ENCODE peak calls at places on chromosomes 2 and 18, in six cellular contexts. One of them, this sample, is unnamed.

GRCh38 chr18:58097127-58097906 is 53.3 kb downstream of the NEDD4L start:
- DNase-seq in cardiac muscle cell: no peak
- DNase-seq in AG04450: no peak
- DNase-seq in cardiac fibroblast: no peak
- DNase-seq in heart left ventricle: no peak
- DNase-seq in astrocyte of the spinal cord: peak
- DNase-seq in this sample: no peak

GRCh38 chr18:77108001-77108692 is 24.4 kb downstream of the MBP start:
- DNase-seq in cardiac fibroblast: peak
- DNase-seq in AG04450: peak
- DNase-seq in heart left ventricle: peak
- DNase-seq in cardiac muscle cell: no peak
- DNase-seq in astrocyte of the spinal cord: peak
- DNase-seq in this sample: no peak

GRCh38 chr2:130829020-130829419 is 7.7 kb upstream of the ARHGEF4 start:
- DNase-seq in AG04450: no peak
- DNase-seq in cardiac fibroblast: peak
- DNase-seq in astrocyte of the spinal cord: peak
- DNase-seq in cardiac muscle cell: no peak
- DNase-seq in heart left ventricle: no peak
- DNase-seq in this sample: no peak

GRCh38 chr2:240670950-240671349 is 11.7 kb downstream of the AQP12B start:
- DNase-seq in cardiac muscle cell: no peak
- DNase-seq in cardiac fibroblast: no peak
- DNase-seq in heart left ventricle: no peak
- DNase-seq in AG04450: no peak
- DNase-seq in astrocyte of the spinal cord: no peak
- DNase-seq in this sample: no peak

GRCh38 chr2:199850718-199851498 is at the start of gene FTCDNL1:
- DNase-seq in astrocyte of the spinal cord: peak
- DNase-seq in AG04450: no peak
- DNase-seq in cardiac fibroblast: peak
- DNase-seq in cardiac muscle cell: peak
- DNase-seq in heart left ventricle: peak
- DNase-seq in this sample: peak

GRCh38 chr2:219495531-219496122 is 3.1 kb upstream of the GMPPA start:
- DNase-seq in astrocyte of the spinal cord: peak
- DNase-seq in cardiac fibroblast: peak
- DNase-seq in cardiac muscle cell: peak
- DNase-seq in AG04450: peak
- DNase-seq in heart left ventricle: peak
- DNase-seq in this sample: peak

GRCh38 chr2:162056796-162057399 is 17.1 kb downstream of the DPP4 start:
- DNase-seq in astrocyte of the spinal cord: no peak
- DNase-seq in AG04450: no peak
- DNase-seq in cardiac fibroblast: peak
- DNase-seq in cardiac muscle cell: no peak
- DNase-seq in heart left ventricle: no peak
- DNase-seq in this sample: no peak

GRCh38 chr18:32893915-32894314 is 121.1 kb upstream of the KLHL14 start:
- DNase-seq in cardiac muscle cell: no peak
- DNase-seq in AG04450: no peak
- DNase-seq in astrocyte of the spinal cord: no peak
- DNase-seq in heart left ventricle: no peak
- DNase-seq in cardiac fibroblast: peak
- DNase-seq in this sample: no peak

GRCh38 chr2:33022989-33023731 is 76.4 kb downstream of the LTBP1 start:
- DNase-seq in AG04450: peak
- DNase-seq in cardiac muscle cell: no peak
- DNase-seq in astrocyte of the spinal cord: peak
- DNase-seq in cardiac fibroblast: peak
- DNase-seq in heart left ventricle: no peak
- DNase-seq in this sample: no peak

GRCh38 chr2:60839126-60839813 is 42.1 kb upstream of the REL start:
- DNase-seq in heart left ventricle: no peak
- DNase-seq in cardiac fibroblast: no peak
- DNase-seq in astrocyte of the spinal cord: no peak
- DNase-seq in cardiac muscle cell: no peak
- DNase-seq in AG04450: no peak
- DNase-seq in this sample: peak

GRCh38 chr2:107545066-107545465 is 281.6 kb upstream of the RGPD4 start:
- DNase-seq in cardiac muscle cell: no peak
- DNase-seq in heart left ventricle: no peak
- DNase-seq in AG04450: no peak
- DNase-seq in astrocyte of the spinal cord: no peak
- DNase-seq in cardiac fibroblast: no peak
- DNase-seq in this sample: no peak

GRCh38 chr2:229376866-229377265 is 105.8 kb upstream of the PID1 start:
- DNase-seq in cardiac muscle cell: no peak
- DNase-seq in heart left ventricle: no peak
- DNase-seq in AG04450: no peak
- DNase-seq in astrocyte of the spinal cord: peak
- DNase-seq in cardiac fibroblast: peak
- DNase-seq in this sample: no peak

GRCh38 chr2:212811036-212811805 is 272.6 kb upstream of the ERBB4 start:
- DNase-seq in cardiac muscle cell: no peak
- DNase-seq in cardiac fibroblast: no peak
- DNase-seq in AG04450: no peak
- DNase-seq in astrocyte of the spinal cord: no peak
- DNase-seq in heart left ventricle: no peak
- DNase-seq in this sample: no peak

GRCh38 chr2:191178806-191179514 is 28.2 kb upstream of the STAT4 start:
- DNase-seq in AG04450: no peak
- DNase-seq in cardiac muscle cell: no peak
- DNase-seq in heart left ventricle: peak
- DNase-seq in astrocyte of the spinal cord: no peak
- DNase-seq in cardiac fibroblast: peak
- DNase-seq in this sample: no peak

GRCh38 chr2:30605184-30605583 is 158.1 kb downstream of the LCLAT1 start:
- DNase-seq in cardiac muscle cell: no peak
- DNase-seq in cardiac fibroblast: no peak
- DNase-seq in AG04450: no peak
- DNase-seq in astrocyte of the spinal cord: no peak
- DNase-seq in heart left ventricle: no peak
- DNase-seq in this sample: no peak

GRCh38 chr2:108268001-108268400 is 20.7 kb upstream of the SULT1C2 start:
- DNase-seq in astrocyte of the spinal cord: peak
- DNase-seq in cardiac muscle cell: no peak
- DNase-seq in heart left ventricle: no peak
- DNase-seq in cardiac fibroblast: peak
- DNase-seq in AG04450: peak
- DNase-seq in this sample: no peak

DNA sequence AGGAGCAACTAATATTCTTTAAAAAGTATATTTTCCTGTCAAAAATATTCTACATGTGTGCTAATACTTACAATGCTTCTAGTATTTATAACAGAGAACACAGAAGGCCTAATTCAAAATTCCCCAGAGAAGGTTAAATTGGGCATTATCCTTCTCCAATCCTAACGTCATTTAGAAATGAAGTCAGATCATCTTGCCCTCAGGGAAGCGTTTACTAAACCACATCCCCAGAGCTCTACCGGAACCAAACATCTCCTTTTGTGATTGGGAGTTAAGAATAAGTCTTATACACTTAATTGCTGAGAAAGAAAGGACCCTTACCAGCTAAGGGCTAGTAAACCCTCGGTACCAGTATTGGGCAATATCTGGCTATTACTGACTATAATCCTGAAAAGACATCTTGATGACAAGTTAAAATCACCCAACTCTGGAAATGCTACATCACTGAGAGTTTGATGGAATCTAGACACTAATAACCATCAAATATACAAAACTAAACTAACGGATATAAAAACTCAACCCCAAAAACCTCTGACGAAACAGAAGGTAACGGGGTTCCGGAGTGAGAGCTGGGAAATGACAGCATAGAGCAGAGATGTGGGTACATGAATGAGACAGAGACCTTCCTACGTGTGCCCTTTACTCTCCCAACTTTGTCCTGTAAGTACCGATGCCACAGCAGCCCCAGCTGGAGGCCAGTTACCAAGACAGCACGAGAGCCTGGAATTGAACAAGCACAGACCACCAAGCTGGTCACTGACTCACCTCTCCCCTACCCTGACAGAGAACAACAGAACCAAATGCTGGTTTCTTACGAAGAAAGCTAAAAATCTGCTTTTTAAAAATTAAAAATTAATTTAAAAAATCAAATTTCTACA is 35.0 kb downstream of the WDSUB1 start:
- DNase-seq in heart left ventricle: no peak
- DNase-seq in astrocyte of the spinal cord: no peak
- DNase-seq in cardiac muscle cell: no peak
- DNase-seq in AG04450: no peak
- DNase-seq in cardiac fibroblast: no peak
- DNase-seq in this sample: no peak
- TF ChIP-seq CTCF in heart left ventricle: no peak
- TF ChIP-seq CTCF in astrocyte of the spinal cord: no peak
- TF ChIP-seq CTCF in cardiac muscle cell: no peak
- TF ChIP-seq CTCF in AG04450: no peak
- TF ChIP-seq CTCF in cardiac fibroblast: no peak
- TF ChIP-seq CTCF in this sample: no peak

GRCh38 chr2:12658287-12658945 is 58.3 kb upstream of the TRIB2 start:
- DNase-seq in astrocyte of the spinal cord: no peak
- DNase-seq in AG04450: no peak
- DNase-seq in cardiac fibroblast: no peak
- DNase-seq in heart left ventricle: no peak
- DNase-seq in cardiac muscle cell: no peak
- DNase-seq in this sample: no peak

GRCh38 chr2:12652723-12653122 is 64.0 kb upstream of the TRIB2 start:
- DNase-seq in astrocyte of the spinal cord: no peak
- DNase-seq in cardiac muscle cell: no peak
- DNase-seq in cardiac fibroblast: no peak
- DNase-seq in heart left ventricle: peak
- DNase-seq in AG04450: no peak
- DNase-seq in this sample: no peak

GRCh38 chr2:12661472-12661871 is 55.3 kb upstream of the TRIB2 start:
- DNase-seq in heart left ventricle: no peak
- DNase-seq in cardiac muscle cell: no peak
- DNase-seq in cardiac fibroblast: no peak
- DNase-seq in AG04450: no peak
- DNase-seq in astrocyte of the spinal cord: no peak
- DNase-seq in this sample: no peak

GRCh38 chr2:12651661-12652060 is 65.1 kb upstream of the TRIB2 start:
- DNase-seq in cardiac fibroblast: no peak
- DNase-seq in AG04450: no peak
- DNase-seq in heart left ventricle: peak
- DNase-seq in astrocyte of the spinal cord: no peak
- DNase-seq in cardiac muscle cell: no peak
- DNase-seq in this sample: no peak

DNA sequence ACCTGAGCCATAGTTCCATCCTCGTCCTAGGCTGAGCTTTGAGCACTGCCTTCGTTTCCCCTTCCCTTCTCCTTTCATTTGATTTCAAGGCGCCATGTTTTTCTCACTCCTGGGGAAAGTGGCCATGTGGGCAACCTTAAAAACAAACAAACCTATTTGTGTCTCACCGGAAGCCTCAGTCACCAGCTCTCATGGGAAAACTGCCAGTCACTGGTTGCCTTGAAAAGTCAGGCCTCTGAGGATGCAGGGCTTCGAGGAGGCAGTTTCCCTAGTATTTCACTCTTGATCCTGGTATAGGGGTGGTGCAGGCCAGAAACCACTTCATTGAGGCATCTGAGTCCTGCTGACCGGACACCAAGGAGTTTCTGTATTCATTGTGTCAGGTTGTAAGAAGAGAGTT is 59.2 kb upstream of the TRIB2 start:
- DNase-seq in AG04450: no peak
- DNase-seq in cardiac fibroblast: no peak
- DNase-seq in heart left ventricle: no peak
- DNase-seq in astrocyte of the spinal cord: no peak
- DNase-seq in cardiac muscle cell: no peak
- DNase-seq in this sample: no peak
- TF ChIP-seq CTCF in AG04450: no peak
- TF ChIP-seq CTCF in cardiac fibroblast: no peak
- TF ChIP-seq CTCF in heart left ventricle: no peak
- TF ChIP-seq CTCF in astrocyte of the spinal cord: no peak
- TF ChIP-seq CTCF in cardiac muscle cell: no peak
- TF ChIP-seq CTCF in this sample: no peak

GRCh38 chr2:187442778-187443177 is 5.3 kb downstream of the CALCRL start:
- DNase-seq in cardiac fibroblast: no peak
- DNase-seq in cardiac muscle cell: no peak
- DNase-seq in heart left ventricle: no peak
- DNase-seq in astrocyte of the spinal cord: no peak
- DNase-seq in AG04450: no peak
- DNase-seq in this sample: no peak

GRCh38 chr2:187440101-187440500 is 8.0 kb downstream of the CALCRL start:
- DNase-seq in astrocyte of the spinal cord: no peak
- DNase-seq in cardiac muscle cell: no peak
- DNase-seq in AG04450: no peak
- DNase-seq in cardiac fibroblast: no peak
- DNase-seq in heart left ventricle: no peak
- DNase-seq in this sample: no peak

GRCh38 chr2:187438459-187438858 is 9.6 kb downstream of the CALCRL start:
- DNase-seq in cardiac fibroblast: no peak
- DNase-seq in heart left ventricle: no peak
- DNase-seq in astrocyte of the spinal cord: no peak
- DNase-seq in cardiac muscle cell: no peak
- DNase-seq in AG04450: no peak
- DNase-seq in this sample: no peak

GRCh38 chr2:187442378-187442777 is 5.7 kb downstream of the CALCRL start:
- DNase-seq in cardiac muscle cell: no peak
- DNase-seq in AG04450: no peak
- DNase-seq in cardiac fibroblast: no peak
- DNase-seq in heart left ventricle: no peak
- DNase-seq in astrocyte of the spinal cord: no peak
- DNase-seq in this sample: no peak
- TF ChIP-seq CTCF in cardiac muscle cell: no peak
- TF ChIP-seq CTCF in AG04450: peak
- TF ChIP-seq CTCF in cardiac fibroblast: peak
- TF ChIP-seq CTCF in heart left ventricle: no peak
- TF ChIP-seq CTCF in astrocyte of the spinal cord: peak
- TF ChIP-seq CTCF in this sample: no peak

GRCh38 chr2:119723121-119723635 is 36.5 kb upstream of the PTPN4 start:
- DNase-seq in astrocyte of the spinal cord: no peak
- DNase-seq in AG04450: no peak
- DNase-seq in cardiac fibroblast: no peak
- DNase-seq in cardiac muscle cell: no peak
- DNase-seq in heart left ventricle: no peak
- DNase-seq in this sample: no peak

GRCh38 chr2:119719261-119719627 is 40.2 kb downstream of the TMEM177 start:
- DNase-seq in astrocyte of the spinal cord: no peak
- DNase-seq in cardiac fibroblast: no peak
- DNase-seq in AG04450: no peak
- DNase-seq in heart left ventricle: no peak
- DNase-seq in cardiac muscle cell: no peak
- DNase-seq in this sample: no peak

GRCh38 chr2:119721904-119722303 is 37.8 kb upstream of the PTPN4 start:
- DNase-seq in heart left ventricle: no peak
- DNase-seq in AG04450: no peak
- DNase-seq in astrocyte of the spinal cord: no peak
- DNase-seq in cardiac fibroblast: no peak
- DNase-seq in cardiac muscle cell: no peak
- DNase-seq in this sample: no peak

GRCh38 chr2:119721043-119721442 is 38.7 kb upstream of the PTPN4 start:
- DNase-seq in cardiac muscle cell: no peak
- DNase-seq in heart left ventricle: no peak
- DNase-seq in AG04450: no peak
- DNase-seq in astrocyte of the spinal cord: no peak
- DNase-seq in cardiac fibroblast: no peak
- DNase-seq in this sample: no peak

GRCh38 chr2:119721462-119721861 is 38.3 kb upstream of the PTPN4 start:
- DNase-seq in cardiac fibroblast: no peak
- DNase-seq in AG04450: no peak
- DNase-seq in cardiac muscle cell: no peak
- DNase-seq in heart left ventricle: peak
- DNase-seq in astrocyte of the spinal cord: no peak
- DNase-seq in this sample: no peak
- TF ChIP-seq CTCF in cardiac fibroblast: no peak
- TF ChIP-seq CTCF in AG04450: no peak
- TF ChIP-seq CTCF in cardiac muscle cell: no peak
- TF ChIP-seq CTCF in heart left ventricle: no peak
- TF ChIP-seq CTCF in astrocyte of the spinal cord: no peak
- TF ChIP-seq CTCF in this sample: no peak